ENCODE peak calls at places on chromosome 9, in five cellular contexts. One of them, this sample, is unnamed.

GRCh38 chr9:69745716-69746538 is 13.9 kb downstream of the PTAR1 start:
- DNase-seq in GM23248: peak; percentile 57
- DNase-seq in pancreas: no peak
- DNase-seq in NCI-H1105 treated with DMSO at 0.1 percent for 48 hours: no peak
- DNase-seq in heart right ventricle: no peak
- DNase-seq in this sample: no peak

GRCh38 chr9:92954078-92954861 is 6.9 kb downstream of the FGD3 start:
- DNase-seq in pancreas: no peak
- DNase-seq in heart right ventricle: peak; percentile 85
- DNase-seq in GM23248: peak; percentile 30
- DNase-seq in NCI-H1105 treated with DMSO at 0.1 percent for 48 hours: peak; percentile 78
- DNase-seq in this sample: no peak

GRCh38 chr9:133981958-133982681 is 10.0 kb downstream of the VAV2 start:
- DNase-seq in NCI-H1105 treated with DMSO at 0.1 percent for 48 hours: no peak
- DNase-seq in heart right ventricle: no peak
- DNase-seq in pancreas: no peak
- DNase-seq in GM23248: no peak
- DNase-seq in this sample: peak; percentile 54

GRCh38 chr9:80049096-80049495 is 477.3 kb downstream of the TLE4 start:
- DNase-seq in pancreas: no peak
- DNase-seq in GM23248: no peak
- DNase-seq in NCI-H1105 treated with DMSO at 0.1 percent for 48 hours: no peak
- DNase-seq in heart right ventricle: no peak
- DNase-seq in this sample: no peak

GRCh38 chr9:107312651-107313050 is 29.6 kb downstream of the RAD23B start:
- DNase-seq in pancreas: no peak
- DNase-seq in GM23248: peak; percentile 31
- DNase-seq in heart right ventricle: no peak
- DNase-seq in NCI-H1105 treated with DMSO at 0.1 percent for 48 hours: no peak
- DNase-seq in this sample: no peak

GRCh38 chr9:108186996-108187395 is 668.8 kb downstream of the ACTL7B start:
- DNase-seq in GM23248: peak; percentile 34
- DNase-seq in heart right ventricle: peak; percentile 55
- DNase-seq in NCI-H1105 treated with DMSO at 0.1 percent for 48 hours: no peak
- DNase-seq in pancreas: no peak
- DNase-seq in this sample: peak; percentile 81

GRCh38 chr9:96555567-96556386 is 63.9 kb downstream of the CDC14B start:
- DNase-seq in GM23248: peak; percentile 88
- DNase-seq in NCI-H1105 treated with DMSO at 0.1 percent for 48 hours: no peak
- DNase-seq in pancreas: no peak
- DNase-seq in heart right ventricle: no peak
- DNase-seq in this sample: no peak

GRCh38 chr9:70563437-70564204 is 149.2 kb upstream of the KLF9 start:
- DNase-seq in NCI-H1105 treated with DMSO at 0.1 percent for 48 hours: no peak
- DNase-seq in heart right ventricle: no peak
- DNase-seq in pancreas: no peak
- DNase-seq in GM23248: peak; percentile 72
- DNase-seq in this sample: no peak

GRCh38 chr9:28853487-28853886 is 1280.2 kb upstream of the C9orf72 start:
- DNase-seq in GM23248: no peak
- DNase-seq in heart right ventricle: no peak
- DNase-seq in pancreas: no peak
- DNase-seq in NCI-H1105 treated with DMSO at 0.1 percent for 48 hours: no peak
- DNase-seq in this sample: no peak

GRCh38 chr9:83509372-83509771 is 28.8 kb downstream of the FRMD3 start:
- DNase-seq in pancreas: no peak
- DNase-seq in GM23248: peak; percentile 28
- DNase-seq in heart right ventricle: peak; percentile 31
- DNase-seq in NCI-H1105 treated with DMSO at 0.1 percent for 48 hours: peak; percentile 22
- DNase-seq in this sample: no peak

GRCh38 chr9:86601697-86602096 is 247.5 kb upstream of the TUT7 start:
- DNase-seq in GM23248: no peak
- DNase-seq in pancreas: no peak
- DNase-seq in NCI-H1105 treated with DMSO at 0.1 percent for 48 hours: no peak
- DNase-seq in heart right ventricle: no peak
- DNase-seq in this sample: no peak

GRCh38 chr9:129688285-129689043 is 23.0 kb downstream of the PRRX2 start:
- DNase-seq in NCI-H1105 treated with DMSO at 0.1 percent for 48 hours: no peak
- DNase-seq in GM23248: no peak
- DNase-seq in heart right ventricle: no peak
- DNase-seq in pancreas: no peak
- DNase-seq in this sample: peak; percentile 20

GRCh38 chr9:13791816-13792215 is 512.3 kb upstream of the MPDZ start:
- DNase-seq in NCI-H1105 treated with DMSO at 0.1 percent for 48 hours: no peak
- DNase-seq in heart right ventricle: no peak
- DNase-seq in GM23248: no peak
- DNase-seq in pancreas: no peak
- DNase-seq in this sample: no peak

GRCh38 chr9:112378441-112379176 is 1.3 kb upstream of the HSDL2 start:
- DNase-seq in NCI-H1105 treated with DMSO at 0.1 percent for 48 hours: peak; percentile 27
- DNase-seq in GM23248: peak; percentile 45
- DNase-seq in pancreas: no peak
- DNase-seq in heart right ventricle: no peak
- DNase-seq in this sample: no peak

GRCh38 chr9:32500768-32501167 is 25.2 kb downstream of the RIGI start:
- DNase-seq in heart right ventricle: no peak
- DNase-seq in GM23248: peak; percentile 48
- DNase-seq in NCI-H1105 treated with DMSO at 0.1 percent for 48 hours: peak; percentile 6
- DNase-seq in pancreas: no peak
- DNase-seq in this sample: no peak

GRCh38 chr9:16671591-16672137 is 198.8 kb downstream of the BNC2 start:
- DNase-seq in heart right ventricle: no peak
- DNase-seq in pancreas: no peak
- DNase-seq in NCI-H1105 treated with DMSO at 0.1 percent for 48 hours: no peak
- DNase-seq in GM23248: peak; percentile 93
- DNase-seq in this sample: no peak

GRCh38 chr9:91978739-91979414 is 28.8 kb upstream of the ROR2 start:
- DNase-seq in NCI-H1105 treated with DMSO at 0.1 percent for 48 hours: no peak
- DNase-seq in GM23248: peak; percentile 87
- DNase-seq in pancreas: no peak
- DNase-seq in heart right ventricle: no peak
- DNase-seq in this sample: no peak

GRCh38 chr9:20473566-20474116 is 148.7 kb downstream of the MLLT3 start:
- DNase-seq in pancreas: no peak
- DNase-seq in GM23248: peak; percentile 25
- DNase-seq in heart right ventricle: no peak
- DNase-seq in NCI-H1105 treated with DMSO at 0.1 percent for 48 hours: no peak
- DNase-seq in this sample: no peak